ENCODE peak calls at places on chromosome 7, in seven cellular contexts. E is left ventricle myocardium inferior, W is mesendoderm, K is endodermal cell, P is transverse colon, O is adrenal gland, I is HAP-1. H is an unnamed sample. For H3K4me1 and H3K36me3, the result is how much of the 10 kb centered on the place peaks cover.

GRCh38 chr7:44977956-44978355 is 859 bp downstream of the MYO1G start:
- DNase-seq in E (no peak), W (no peak), K (no peak), P (peak), O (peak), I (no peak), H (peak)

GRCh38 chr7:36707922-36708321 is 16.4 kb downstream of the AOAH start:
- DNase-seq in E (no peak), W (no peak), K (no peak), P (no peak), O (no peak), I (no peak), H (no peak)

GRCh38 chr7:130270947-130271790 is 4.5 kb downstream of the CPA2 start:
- DNase-seq in E (no peak), W (no peak), K (no peak), P (no peak), O (no peak), I (peak), H (no peak)

GRCh38 chr7:55142919-55143600 is 124.2 kb downstream of the EGFR start:
- DNase-seq in E (no peak), W (no peak), K (no peak), P (no peak), O (no peak), I (no peak), H (no peak)

GRCh38 chr7:145313601-145314000 is 477.7 kb upstream of the TPK1 start:
- DNase-seq in E (no peak), W (no peak), K (no peak), P (no peak), O (no peak), I (no peak), H (no peak)

GRCh38 chr7:55964802-55965470 is 551 bp downstream of the NIPSNAP2 start:
- DNase-seq in E (peak), W (peak), K (peak), P (peak), O (peak), I (peak), H (peak)

GRCh38 chr7:81210092-81211064 is 291.5 kb upstream of the SEMA3C start:
- DNase-seq in E (no peak), W (no peak), K (no peak), P (no peak), O (no peak), I (no peak), H (no peak)

GRCh38 chr7:98165827-98166667 is 45.2 kb upstream of the BHLHA15 start:
- DNase-seq in E (no peak), W (peak), K (peak), P (peak), O (peak), I (peak), H (peak)

GRCh38 chr7:80439894-80440811 is 71.7 kb downstream of the GNAT3 start:
- DNase-seq in E (no peak), W (no peak), K (no peak), P (no peak), O (no peak), I (no peak), H (no peak)

GRCh38 chr7:67407351-67407750 is 410.7 kb downstream of the TYW1 start:
- DNase-seq in E (no peak), W (no peak), K (no peak), P (no peak), O (no peak), I (no peak), H (no peak)

GRCh38 chr7:19145429-19146201 is 394 bp upstream of the FERD3L start:
- DNase-seq in E (no peak), W (peak), K (peak), P (no peak), O (no peak), I (no peak), H (no peak)

GRCh38 chr7:135970045-135970444 is 7.1 kb downstream of the MTPN start:
- DNase-seq in E (no peak), W (no peak), K (no peak), P (no peak), O (no peak), I (no peak), H (no peak)

GRCh38 chr7:54687518-54688212 is 71.3 kb downstream of the SEC61G start:
- DNase-seq in E (no peak), W (peak), K (no peak), P (peak), O (no peak), I (no peak), H (peak)

GRCh38 chr7:28419717-28420116 is 7.4 kb downstream of the CREB5 start:
- DNase-seq in E (no peak), W (no peak), K (no peak), P (no peak), O (peak), I (no peak), H (no peak)

GRCh38 chr7:141322355-141322754 is 228.9 kb upstream of the AGK start:
- DNase-seq in E (no peak), W (no peak), K (no peak), P (no peak), O (no peak), I (no peak), H (no peak)

GRCh38 chr7:104979167-104979841 is 34.7 kb upstream of the KMT2E start:
- DNase-seq in E (no peak), W (peak), K (peak), P (no peak), O (peak), I (peak), H (peak)

GRCh38 chr7:103990991-103991390 is 1.5 kb upstream of the RELN start:
- DNase-seq in E (no peak), W (no peak), K (no peak), P (no peak), O (no peak), I (no peak), H (no peak)

GRCh38 chr7:8724080-8724718 is 290.8 kb downstream of the NXPH1 start:
- DNase-seq in E (no peak), W (peak), K (peak), P (peak), O (peak), I (peak), H (peak)

GRCh38 chr7:117005449-117005848 is 52.1 kb downstream of the ST7 start:
- DNase-seq in E (no peak), W (no peak), K (no peak), P (no peak), O (no peak), I (no peak), H (no peak)

GRCh38 chr7:40520986-40521738 is 386.4 kb downstream of the SUGCT start:
- DNase-seq in E (no peak), W (no peak), K (no peak), P (no peak), O (no peak), I (no peak), H (no peak)

GRCh38 chr7:13945670-13946069 is 43.8 kb downstream of the ETV1 start:
- DNase-seq in E (no peak), W (no peak), K (no peak), P (no peak), O (peak), I (no peak), H (no peak)

GRCh38 chr7:47552631-47553030 is 29.3 kb downstream of the TNS3 start:
- DNase-seq in E (no peak), W (no peak), K (no peak), P (no peak), O (peak), I (no peak), H (no peak)

GRCh38 chr7:94216944-94217461 is 177.7 kb upstream of the COL1A2 start:
- DNase-seq in E (no peak), W (no peak), K (no peak), P (no peak), O (peak), I (no peak), H (no peak)

GRCh38 chr7:70694909-70695803 is 436.8 kb upstream of the GALNT17 start:
- DNase-seq in E (no peak), W (peak), K (peak), P (peak), O (no peak), I (peak), H (peak)

GRCh38 chr7:27739301-27739913 is 555 bp upstream of the TAX1BP1 start:
- DNase-seq in E (peak), W (no peak), K (no peak), P (no peak), O (no peak), I (no peak), H (peak)

GRCh38 chr7:101089876-101090275 is 4.6 kb downstream of the TRIM56 start:
- DNase-seq in E (no peak), W (no peak), K (no peak), P (no peak), O (no peak), I (no peak), H (no peak)

GRCh38 chr7:28609608-28610007 is 197.3 kb downstream of the CREB5 start:
- DNase-seq in E (peak), W (no peak), K (no peak), P (no peak), O (no peak), I (no peak), H (no peak)

GRCh38 chr7:76998263-76998666 is 33.9 kb downstream of the SPDYE17 start:
- DNase-seq in E (no peak), W (no peak), K (no peak), P (no peak), O (no peak), I (no peak), H (no peak)

GRCh38 chr7:128415217-128415785 is 5.5 kb upstream of the IMPDH1 start:
- DNase-seq in E (no peak), W (no peak), K (no peak), P (no peak), O (no peak), I (no peak), H (no peak)

GRCh38 chr7:66247387-66248078 is 42.4 kb downstream of the TPST1 start:
- DNase-seq in E (no peak), W (no peak), K (no peak), P (no peak), O (no peak), I (no peak), H (no peak)

GRCh38 chr7:107971100-107971499 is 31.9 kb downstream of the LAMB1 start:
- DNase-seq in E (no peak), W (no peak), K (no peak), P (no peak), O (no peak), I (no peak), H (no peak)
- H3K4me1 ChIP-seq in E (half or more), W (under half), K (under half), P (half or more), O (under half), I (under half), H (under half)

GRCh38 chr7:158067219-158067930 is 520.2 kb downstream of the PTPRN2 start:
- DNase-seq in E (no peak), W (no peak), K (no peak), P (no peak), O (no peak), I (no peak), H (no peak)

GRCh38 chr7:158067931-158068482 is 519.6 kb downstream of the PTPRN2 start:
- DNase-seq in E (no peak), W (no peak), K (no peak), P (no peak), O (no peak), I (no peak), H (no peak)

GRCh38 chr7:158073845-158074840 is 513.5 kb downstream of the PTPRN2 start:
- DNase-seq in E (no peak), W (no peak), K (no peak), P (no peak), O (no peak), I (no peak), H (no peak)

GRCh38 chr7:158072889-158073730 is 514.5 kb downstream of the PTPRN2 start:
- DNase-seq in E (no peak), W (no peak), K (no peak), P (no peak), O (no peak), I (no peak), H (no peak)

GRCh38 chr7:158070222-158070920 is 517.3 kb downstream of the PTPRN2 start:
- DNase-seq in E (no peak), W (no peak), K (no peak), P (no peak), O (no peak), I (no peak), H (no peak)
- H3K36me3 ChIP-seq in E (under half), W (under half), K (under half), P (under half), O (under half), I (under half), H (under half)

DNA sequence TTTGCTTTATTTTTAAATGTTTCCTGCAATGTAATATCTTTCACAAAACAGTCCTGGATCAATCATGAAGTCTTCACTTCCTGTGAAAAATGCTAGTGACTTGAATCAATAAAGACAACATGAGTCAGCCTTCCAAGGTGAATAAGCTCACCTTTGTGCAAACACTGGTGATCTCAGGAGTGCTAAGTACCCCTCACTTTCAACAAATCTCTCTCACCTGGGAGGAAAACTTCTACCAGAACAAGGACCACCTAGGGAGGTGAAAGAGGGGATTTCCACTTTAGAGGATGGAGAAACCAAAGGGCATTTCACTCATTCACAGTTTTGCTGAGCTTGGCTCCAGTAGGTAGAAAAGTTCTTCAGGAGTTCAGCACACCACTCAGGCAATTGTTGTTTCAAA is 64.8 kb downstream of the CALD1 start:
- DNase-seq in E (no peak), W (peak), K (peak), P (no peak), O (no peak), I (no peak), H (no peak)
- H3K4me1 ChIP-seq in E (half or more), W (under half), K (under half), P (under half), O (under half), I (under half), H (under half)

DNA sequence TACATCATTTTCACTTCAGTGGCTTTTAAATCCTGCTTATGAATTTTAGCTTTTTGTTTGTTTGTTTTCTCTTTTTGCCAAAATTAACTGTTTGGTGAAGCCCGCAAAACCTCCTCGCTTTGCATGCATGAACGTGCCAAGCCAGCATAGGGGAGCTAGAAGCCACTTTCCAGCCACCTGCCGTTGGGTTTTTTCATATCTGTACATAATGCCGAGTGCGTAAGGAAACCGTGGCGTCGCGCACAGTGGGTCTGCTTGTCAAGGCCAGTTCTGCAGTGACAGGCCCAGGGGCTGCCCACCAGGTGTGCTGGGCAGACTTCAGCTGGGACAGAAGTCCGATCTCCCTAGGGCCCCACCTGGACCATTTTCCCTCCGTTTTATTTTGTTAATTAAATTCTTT is 41.1 kb downstream of the WIPI2 start:
- DNase-seq in E (no peak), W (no peak), K (no peak), P (peak), O (no peak), I (no peak), H (peak)
- H3K36me3 ChIP-seq in E (half or more), W (under half), K (under half), P (under half), O (half or more), I (under half), H (under half)

GRCh38 chr7:150365673-150366398 is 2.8 kb upstream of the REPIN1 start:
- DNase-seq in E (no peak), W (peak), K (no peak), P (no peak), O (no peak), I (no peak), H (no peak)
- H3K4me1 ChIP-seq in E (under half), W (under half), K (under half), P (under half), O (under half), I (under half), H (under half)

GRCh38 chr7:157372300-157373232 is 35.8 kb downstream of the DNAJB6 start:
- DNase-seq in E (no peak), W (no peak), K (no peak), P (no peak), O (no peak), I (no peak), H (no peak)
- H3K36me3 ChIP-seq in E (half or more), W (under half), K (half or more), P (under half), O (under half), I (under half), H (under half)

DNA sequence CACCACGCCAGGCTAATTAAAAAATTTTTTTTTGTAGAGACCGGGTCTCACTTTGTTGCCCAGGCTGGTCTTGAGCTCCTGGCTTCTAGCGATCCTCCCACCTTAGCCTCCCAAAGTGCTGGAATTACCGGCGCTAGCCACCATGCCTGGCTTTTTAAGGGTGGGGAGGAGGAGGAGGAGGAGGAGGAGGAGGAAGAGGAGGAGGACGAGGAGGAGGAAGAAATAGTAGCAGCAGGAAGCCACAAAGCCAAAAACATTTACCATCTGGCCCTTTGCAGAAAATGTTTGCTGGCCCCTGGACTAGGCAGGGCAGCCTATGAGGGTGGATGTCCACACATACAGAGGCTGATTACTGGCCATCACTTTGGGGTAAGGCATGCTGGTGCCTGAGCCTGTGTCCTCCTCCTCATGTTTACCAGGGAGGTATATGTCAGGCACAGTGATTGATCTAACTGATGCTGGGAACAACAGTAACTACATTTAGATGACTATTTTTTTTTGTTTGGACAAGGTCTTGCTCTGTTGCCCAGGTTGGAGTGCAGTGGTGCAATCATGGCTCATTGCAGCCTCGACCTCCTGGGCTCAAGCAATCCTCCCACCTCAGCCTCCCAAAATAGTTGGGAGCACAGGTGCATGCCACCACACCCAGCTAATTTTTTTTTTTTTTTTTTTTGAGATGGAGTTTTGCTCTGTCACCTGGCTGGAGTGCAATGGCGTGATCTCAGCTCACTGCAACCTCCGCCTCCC is 122.1 kb downstream of the HIP1 start:
- DNase-seq in E (no peak), W (no peak), K (no peak), P (no peak), O (no peak), I (no peak), H (no peak)
- H3K4me1 ChIP-seq in E (under half), W (under half), K (under half), P (under half), O (under half), I (under half), H (under half)

H was measured in mucosa of descending colon.